ENCODE peak calls at places on chromosomes 1 and 21, in four cellular contexts. One of them, this sample, is unnamed.

GRCh38 chr1:117572546-117572945 is 33.3 kb upstream of the TENT5C start:
- DNase-seq in K562: no peak
- DNase-seq in GM12891: no peak
- DNase-seq in HepG2: no peak
- DNase-seq in this sample: no peak

GRCh38 chr1:5287178-5288155 is 633.1 kb downstream of the AJAP1 start:
- DNase-seq in K562: no peak
- DNase-seq in GM12891: no peak
- DNase-seq in HepG2: no peak
- DNase-seq in this sample: no peak

GRCh38 chr1:84692391-84692790 is 2.1 kb upstream of the SSX2IP start:
- DNase-seq in K562: no peak
- DNase-seq in GM12891: no peak
- DNase-seq in HepG2: no peak
- DNase-seq in this sample: no peak

GRCh38 chr1:112698366-112699310 is 8.3 kb downstream of the RHOC start:
- DNase-seq in K562: peak; percentile 75
- DNase-seq in GM12891: no peak
- DNase-seq in HepG2: peak; percentile 90
- DNase-seq in this sample: no peak

GRCh38 chr1:31785947-31786290 is 21.8 kb upstream of the ADGRB2 start:
- DNase-seq in K562: no peak
- DNase-seq in GM12891: no peak
- DNase-seq in HepG2: no peak
- DNase-seq in this sample: no peak

GRCh38 chr1:23100074-23100748 is 68.4 kb downstream of the LUZP1 start:
- DNase-seq in K562: no peak
- DNase-seq in GM12891: no peak
- DNase-seq in HepG2: peak; percentile 44
- DNase-seq in this sample: no peak

GRCh38 chr1:91883470-91883869 is 2.5 kb downstream of the TGFBR3 start:
- DNase-seq in K562: peak; percentile 32
- DNase-seq in GM12891: no peak
- DNase-seq in HepG2: peak; percentile 23
- DNase-seq in this sample: no peak

GRCh38 chr1:22969224-22969829 is 3.3 kb downstream of the LACTBL1 start:
- DNase-seq in K562: no peak
- DNase-seq in GM12891: no peak
- DNase-seq in HepG2: no peak
- DNase-seq in this sample: no peak

GRCh38 chr1:24720152-24720551 is 25.1 kb upstream of the CLIC4 start:
- DNase-seq in K562: no peak
- DNase-seq in GM12891: no peak
- DNase-seq in HepG2: peak; percentile 71
- DNase-seq in this sample: no peak

GRCh38 chr1:208201241-208201640 is 42.9 kb downstream of the PLXNA2 start:
- DNase-seq in K562: peak; percentile 63
- DNase-seq in GM12891: no peak
- DNase-seq in HepG2: peak; percentile 72
- DNase-seq in this sample: no peak

GRCh38 chr1:20349561-20349960 is 58.9 kb downstream of the VWA5B1 start:
- DNase-seq in K562: no peak
- DNase-seq in GM12891: no peak
- DNase-seq in HepG2: no peak
- DNase-seq in this sample: no peak

GRCh38 chr21:44872568-44873355 is 728 bp downstream of the PTTG1IP start:
- DNase-seq in K562: peak; percentile 51
- DNase-seq in GM12891: no peak
- DNase-seq in HepG2: no peak
- DNase-seq in this sample: no peak

GRCh38 chr1:200038987-200039848 is 11.7 kb downstream of the NR5A2 start:
- DNase-seq in K562: no peak
- DNase-seq in GM12891: no peak
- DNase-seq in HepG2: no peak
- DNase-seq in this sample: no peak

GRCh38 chr1:210418863-210419641 is 90.3 kb downstream of the HHAT start:
- DNase-seq in K562: no peak
- DNase-seq in GM12891: no peak
- DNase-seq in HepG2: no peak
- DNase-seq in this sample: no peak

GRCh38 chr1:21397813-21398188 is 42.1 kb upstream of the NBPF3 start:
- DNase-seq in K562: peak; percentile 37
- DNase-seq in GM12891: no peak
- DNase-seq in HepG2: no peak
- DNase-seq in this sample: no peak

GRCh38 chr1:23838401-23838866 is 13.2 kb upstream of the HMGCL start:
- DNase-seq in K562: peak; percentile 86
- DNase-seq in GM12891: peak; percentile 71
- DNase-seq in HepG2: peak; percentile 45
- DNase-seq in this sample: peak; percentile 70

GRCh38 chr1:219460561-219461511 is 152.1 kb downstream of the ZC3H11B start:
- DNase-seq in K562: no peak
- DNase-seq in GM12891: no peak
- DNase-seq in HepG2: no peak
- DNase-seq in this sample: no peak

GRCh38 chr1:212498243-212498642 is 65.5 kb downstream of the NENF start:
- DNase-seq in K562: no peak
- DNase-seq in GM12891: no peak
- DNase-seq in HepG2: no peak
- DNase-seq in this sample: no peak

GRCh38 chr1:185250063-185250462 is 67.0 kb downstream of the IVNS1ABP start:
- DNase-seq in K562: no peak
- DNase-seq in GM12891: no peak
- DNase-seq in HepG2: no peak
- DNase-seq in this sample: no peak

GRCh38 chr1:29822895-29823294 is 586.6 kb downstream of the PTPRU start:
- DNase-seq in K562: no peak
- DNase-seq in GM12891: no peak
- DNase-seq in HepG2: no peak
- DNase-seq in this sample: no peak

GRCh38 chr1:223831755-223832636 is 13.8 kb downstream of the TP53BP2 start:
- DNase-seq in K562: no peak
- DNase-seq in GM12891: no peak
- DNase-seq in HepG2: no peak
- DNase-seq in this sample: no peak

GRCh38 chr1:195415584-195415983 is 1192.7 kb downstream of the KCNT2 start:
- DNase-seq in K562: no peak
- DNase-seq in GM12891: no peak
- DNase-seq in HepG2: no peak
- DNase-seq in this sample: no peak

GRCh38 chr1:66327582-66327981 is 206.4 kb upstream of the SGIP1 start:
- DNase-seq in K562: no peak
- DNase-seq in GM12891: no peak
- DNase-seq in HepG2: no peak
- DNase-seq in this sample: no peak

GRCh38 chr1:15939181-15940109 is 36.5 kb downstream of the ZBTB17 start:
- DNase-seq in K562: no peak
- DNase-seq in GM12891: no peak
- DNase-seq in HepG2: peak; percentile 61
- DNase-seq in this sample: no peak

DNA sequence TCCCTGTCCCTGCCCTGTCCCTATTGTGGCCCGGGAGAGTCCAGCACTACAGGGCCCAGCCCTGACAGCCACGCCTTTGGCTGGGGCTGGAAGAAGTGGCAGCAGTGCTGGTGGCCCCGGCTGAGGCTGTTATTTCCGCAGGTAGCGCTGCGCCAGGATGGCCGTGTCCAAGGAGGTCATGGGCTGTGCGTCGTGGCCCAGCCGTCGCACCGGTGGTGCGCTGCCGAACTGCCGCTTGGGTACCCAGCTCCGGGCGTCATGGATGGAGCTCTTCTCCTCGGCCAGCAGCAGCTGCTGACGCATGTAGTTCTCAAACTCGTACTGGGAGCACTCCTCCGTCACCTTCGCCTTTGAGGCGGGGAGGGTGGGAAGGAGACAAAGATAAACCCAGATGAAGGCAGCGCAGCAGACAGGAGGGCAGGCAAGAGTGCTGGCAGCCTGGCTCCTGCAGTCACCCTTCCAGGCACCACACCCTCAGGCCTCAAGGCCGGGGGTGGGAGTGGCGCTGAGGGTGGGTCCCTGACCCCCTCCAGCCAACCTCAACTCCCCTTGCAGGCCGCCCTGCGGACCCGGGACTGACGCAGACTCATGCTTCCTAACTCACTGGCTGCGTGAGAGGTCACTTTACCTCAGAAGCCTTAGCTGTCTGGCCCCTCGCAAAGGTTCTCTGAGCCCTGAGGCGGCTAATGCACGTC is 18.3 kb upstream of the EVA1B start:
- DNase-seq in K562: no peak
- DNase-seq in GM12891: no peak
- DNase-seq in HepG2: no peak
- DNase-seq in this sample: no peak
- TF ChIP-seq POLR2A in K562: no peak
- TF ChIP-seq POLR2A in GM12891: no peak
- TF ChIP-seq POLR2A in HepG2: no peak
- TF ChIP-seq POLR2A in this sample: no peak

DNA sequence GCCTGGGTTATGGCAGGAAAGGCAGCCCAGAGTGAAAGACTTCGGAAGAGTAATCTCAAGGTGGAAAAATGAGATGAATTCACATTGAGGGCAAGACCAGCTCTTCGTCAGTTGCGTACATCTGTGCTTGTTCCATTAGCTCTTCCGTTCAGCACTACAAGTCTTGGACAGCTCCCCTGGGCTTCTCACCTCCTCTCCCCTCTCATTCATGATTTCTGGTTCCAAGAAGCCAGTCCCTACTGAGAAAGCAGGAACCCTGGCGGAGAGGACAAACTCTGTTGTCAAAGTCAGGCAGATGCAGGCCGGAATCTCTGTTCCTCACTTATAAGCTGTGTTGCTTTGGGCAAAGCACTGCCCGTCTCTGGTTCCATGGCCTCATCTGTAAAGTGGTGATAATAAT is 76.5 kb downstream of the ACTL8 start:
- DNase-seq in K562: peak; percentile 54
- DNase-seq in GM12891: no peak
- DNase-seq in HepG2: peak; percentile 4
- DNase-seq in this sample: no peak
- TF ChIP-seq TAF1 in K562: no peak
- TF ChIP-seq TAF1 in GM12891: no peak
- TF ChIP-seq TAF1 in HepG2: no peak
- TF ChIP-seq TAF1 in this sample: no peak

DNA sequence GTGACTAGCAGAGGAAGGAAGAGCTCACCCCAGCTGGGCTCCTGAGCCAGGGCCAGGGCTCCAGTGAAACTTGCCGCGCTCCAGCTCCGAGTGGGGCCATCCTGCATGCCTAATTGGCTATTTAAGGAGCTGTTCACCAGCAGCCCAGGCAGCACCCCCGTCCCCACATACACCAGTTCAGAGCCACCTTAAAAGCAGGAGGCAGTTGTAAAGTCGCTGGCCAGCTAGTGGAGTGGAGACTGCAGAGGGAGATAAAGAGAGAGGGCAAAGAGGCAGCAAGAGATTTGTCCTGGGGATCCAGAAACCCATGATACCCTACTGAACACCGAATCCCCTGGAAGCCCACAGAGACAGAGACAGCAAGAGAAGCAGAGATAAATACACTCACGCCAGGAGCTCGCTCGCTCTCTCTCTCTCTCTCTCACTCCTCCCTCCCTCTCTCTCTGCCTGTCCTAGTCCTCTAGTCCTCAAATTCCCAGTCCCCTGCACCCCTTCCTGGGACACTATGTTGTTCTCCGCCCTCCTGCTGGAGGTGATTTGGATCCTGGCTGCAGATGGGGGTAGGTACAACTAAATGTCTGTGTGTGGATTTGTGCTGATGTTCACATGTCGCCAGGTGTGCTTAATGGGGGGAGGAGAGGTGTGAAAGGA is at the start of gene CA14:
- DNase-seq in K562: no peak
- DNase-seq in GM12891: no peak
- DNase-seq in HepG2: no peak
- DNase-seq in this sample: no peak
- TF ChIP-seq POLR2A in K562: no peak
- TF ChIP-seq POLR2A in GM12891: no peak
- TF ChIP-seq POLR2A in HepG2: peak; percentile 11
- TF ChIP-seq POLR2A in this sample: no peak

GRCh38 chr1:33392639-33393038 is 38.3 kb downstream of the PHC2 start:
- DNase-seq in K562: no peak
- DNase-seq in GM12891: no peak
- DNase-seq in HepG2: no peak
- DNase-seq in this sample: no peak
- TF ChIP-seq TAF1 in K562: no peak
- TF ChIP-seq TAF1 in GM12891: no peak
- TF ChIP-seq TAF1 in HepG2: no peak
- TF ChIP-seq TAF1 in this sample: no peak

DNA sequence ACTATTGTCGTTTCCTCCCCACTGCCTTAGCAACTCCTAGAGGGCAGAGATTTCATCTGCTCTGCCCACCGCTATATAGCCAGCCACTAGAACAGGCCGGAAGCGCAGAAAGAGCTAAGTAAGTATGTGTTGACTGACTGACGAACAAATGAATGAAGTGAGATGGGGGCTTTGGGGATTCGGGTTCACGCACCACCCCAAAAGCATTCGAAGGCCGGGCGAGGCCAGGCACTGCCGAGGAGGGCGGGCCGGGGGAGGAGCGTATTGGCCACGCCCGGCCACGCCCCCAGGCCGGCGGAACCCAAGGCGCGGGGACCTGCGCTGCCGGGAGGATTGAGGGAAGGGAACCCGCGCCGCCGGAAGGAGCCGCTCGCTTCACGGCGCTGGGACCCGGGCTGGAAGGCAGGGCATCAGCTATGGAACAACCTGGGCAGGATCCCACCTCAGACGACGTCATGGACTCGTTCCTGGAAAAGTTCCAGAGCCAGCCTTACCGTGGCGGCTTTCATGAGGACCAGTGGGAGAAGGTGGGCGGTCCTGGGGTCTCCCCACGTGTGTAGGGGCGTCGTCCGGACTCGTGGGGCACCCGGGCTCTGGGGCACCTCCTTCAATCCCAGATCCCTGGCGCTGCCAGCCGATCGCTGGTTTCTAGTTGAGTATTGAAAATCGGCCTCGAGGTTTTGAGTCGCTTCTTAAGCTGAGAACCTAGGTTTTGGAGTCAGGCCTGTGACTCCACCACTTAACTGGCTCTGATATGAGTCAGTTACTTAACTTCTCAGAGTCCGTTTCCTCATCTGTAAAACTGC is at the start of gene TTC4:
- DNase-seq in K562: peak; percentile 94
- DNase-seq in GM12891: peak; percentile 87
- DNase-seq in HepG2: peak; percentile 66
- DNase-seq in this sample: peak; percentile 90
- TF ChIP-seq POLR2A in K562: peak; percentile 97
- TF ChIP-seq POLR2A in GM12891: peak; percentile 91
- TF ChIP-seq POLR2A in HepG2: peak; percentile 92
- TF ChIP-seq POLR2A in this sample: peak; percentile 95

DNA sequence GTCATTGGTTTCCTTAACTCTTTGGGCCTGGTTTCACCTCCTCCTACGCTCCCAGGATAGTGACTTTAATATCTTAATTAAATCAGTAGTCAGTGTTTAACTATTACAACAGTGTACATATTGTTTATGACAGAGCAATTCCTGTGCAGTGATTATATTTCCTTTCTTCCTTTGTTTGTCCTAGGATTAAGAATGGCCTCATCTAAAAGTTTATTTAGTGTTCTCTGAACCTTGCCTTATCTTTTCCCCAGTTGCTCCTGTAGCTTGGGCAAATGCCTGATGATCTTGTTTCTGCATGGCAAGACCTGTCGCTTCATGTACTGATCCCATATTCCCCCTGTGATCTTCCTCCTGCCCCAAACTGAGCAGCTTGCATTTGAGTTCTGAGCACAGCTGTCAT is 69.1 kb upstream of the STUM start:
- DNase-seq in K562: no peak
- DNase-seq in GM12891: no peak
- DNase-seq in HepG2: peak; percentile 82
- DNase-seq in this sample: no peak
- TF ChIP-seq TAF1 in K562: no peak
- TF ChIP-seq TAF1 in GM12891: no peak
- TF ChIP-seq TAF1 in HepG2: no peak
- TF ChIP-seq TAF1 in this sample: no peak